ENCODE peak calls at places on chromosome 21, in six cellular contexts. R is IMR-90, Q is A549, Z is suprapubic skin, X is gastrocnemius medialis, I is thyroid gland. H is an unnamed sample.

GRCh38 chr21:46605759-46606426 is 1.0 kb upstream of the S100B start:
- DNase-seq in R (no peak), Q (no peak), Z (no peak), X (no peak), I (no peak), H (no peak)

GRCh38 chr21:28822882-28823335 is 169.8 kb downstream of the LTN1 start:
- DNase-seq in R (peak), Q (no peak), Z (no peak), X (no peak), I (no peak), H (no peak)

GRCh38 chr21:46077674-46078101 is 20.2 kb upstream of the COL6A2 start:
- DNase-seq in R (no peak), Q (no peak), Z (no peak), X (peak), I (no peak), H (no peak)

GRCh38 chr21:32538147-32538792 is 47.1 kb downstream of the TCP10L start:
- DNase-seq in R (no peak), Q (no peak), Z (peak), X (no peak), I (no peak), H (no peak)

GRCh38 chr21:42744520-42745445 is 91.4 kb downstream of the PDE9A start:
- DNase-seq in R (no peak), Q (no peak), Z (no peak), X (no peak), I (no peak), H (no peak)

GRCh38 chr21:28632718-28633408 is 359.8 kb downstream of the LTN1 start:
- DNase-seq in R (peak), Q (no peak), Z (no peak), X (no peak), I (no peak), H (no peak)

GRCh38 chr21:44498280-44498964 is 41.6 kb downstream of the KRTAP10-1 start:
- DNase-seq in R (no peak), Q (no peak), Z (no peak), X (no peak), I (no peak), H (no peak)

GRCh38 chr21:45029298-45029967 is 44.9 kb upstream of the ADARB1 start:
- DNase-seq in R (no peak), Q (no peak), Z (no peak), X (peak), I (no peak), H (no peak)

GRCh38 chr21:44969066-44969649 is 29.3 kb downstream of the SLX9 start:
- DNase-seq in R (no peak), Q (no peak), Z (no peak), X (no peak), I (no peak), H (no peak)

GRCh38 chr21:20997308-20997632 is 939 bp upstream of the NCAM2 start:
- DNase-seq in R (no peak), Q (no peak), Z (no peak), X (no peak), I (peak), H (peak)

GRCh38 chr21:42590431-42591131 is 62.8 kb upstream of the PDE9A start:
- DNase-seq in R (no peak), Q (no peak), Z (peak), X (no peak), I (no peak), H (no peak)

GRCh38 chr21:22925032-22925431 is 1926.8 kb downstream of the NCAM2 start:
- DNase-seq in R (no peak), Q (no peak), Z (no peak), X (no peak), I (no peak), H (no peak)

GRCh38 chr21:29481641-29482040 is 182.9 kb downstream of the BACH1 start:
- DNase-seq in R (peak), Q (no peak), Z (no peak), X (no peak), I (no peak), H (no peak)

GRCh38 chr21:16624468-16625102 is 888.3 kb upstream of the CXADR start:
- DNase-seq in R (no peak), Q (no peak), Z (no peak), X (no peak), I (peak), H (no peak)

GRCh38 chr21:44697811-44698734 is 1.1 kb downstream of the KRTAP10-12 start:
- DNase-seq in R (no peak), Q (no peak), Z (no peak), X (no peak), I (no peak), H (peak)

GRCh38 chr21:44706706-44707615 is 4.4 kb downstream of the TSPEAR start:
- DNase-seq in R (no peak), Q (no peak), Z (peak), X (no peak), I (no peak), H (no peak)

GRCh38 chr21:46560568-46561447 is 44.1 kb downstream of the S100B start:
- DNase-seq in R (no peak), Q (no peak), Z (peak), X (no peak), I (no peak), H (no peak)

GRCh38 chr21:43984905-43985689 is 27.0 kb upstream of the TRAPPC10 start:
- DNase-seq in R (peak), Q (no peak), Z (no peak), X (no peak), I (no peak), H (no peak)

GRCh38 chr21:38140192-38140905 is 116.4 kb upstream of the KCNJ15 start:
- DNase-seq in R (peak), Q (peak), Z (no peak), X (peak), I (peak), H (no peak)

GRCh38 chr21:42624095-42624830 is 29.2 kb upstream of the PDE9A start:
- DNase-seq in R (no peak), Q (no peak), Z (peak), X (no peak), I (no peak), H (no peak)

GRCh38 chr21:21612446-21612845 is 614.2 kb downstream of the NCAM2 start:
- DNase-seq in R (peak), Q (no peak), Z (no peak), X (no peak), I (no peak), H (no peak)

GRCh38 chr21:45130324-45130774 is 56.0 kb downstream of the ADARB1 start:
- DNase-seq in R (peak), Q (peak), Z (no peak), X (no peak), I (no peak), H (peak)

GRCh38 chr21:29144736-29145353 is 14.4 kb downstream of the MAP3K7CL start:
- DNase-seq in R (peak), Q (no peak), Z (no peak), X (no peak), I (no peak), H (no peak)

GRCh38 chr21:43331962-43332458 is 94.9 kb downstream of the SIK1 start:
- DNase-seq in R (peak), Q (peak), Z (no peak), X (no peak), I (peak), H (peak)

GRCh38 chr21:33339135-33339534 is 14.4 kb downstream of the IFNAR1 start:
- DNase-seq in R (no peak), Q (no peak), Z (no peak), X (no peak), I (no peak), H (no peak)

GRCh38 chr21:17611414-17612022 is 1.2 kb downstream of the BTG3 start:
- DNase-seq in R (peak), Q (peak), Z (peak), X (peak), I (peak), H (peak)

GRCh38 chr21:45265721-45266517 is 21.8 kb downstream of the POFUT2 start:
- DNase-seq in R (no peak), Q (no peak), Z (peak), X (no peak), I (no peak), H (peak)

GRCh38 chr21:44571844-44572782 is 1.4 kb upstream of the KRTAP10-4 start:
- DNase-seq in R (no peak), Q (no peak), Z (peak), X (no peak), I (no peak), H (no peak)

GRCh38 chr21:37595944-37596343 is 229.4 kb downstream of the DYRK1A start:
- DNase-seq in R (no peak), Q (no peak), Z (no peak), X (no peak), I (no peak), H (no peak)

GRCh38 chr21:44354775-44355771 is 1.7 kb downstream of the TRPM2 start:
- DNase-seq in R (no peak), Q (no peak), Z (no peak), X (no peak), I (no peak), H (no peak)

GRCh38 chr21:46022551-46023107 is 41.1 kb downstream of the COL6A1 start:
- DNase-seq in R (no peak), Q (peak), Z (no peak), X (peak), I (no peak), H (peak)

GRCh38 chr21:28233536-28234220 is 759.0 kb downstream of the LTN1 start:
- DNase-seq in R (no peak), Q (no peak), Z (no peak), X (no peak), I (no peak), H (no peak)

GRCh38 chr21:37071561-37072238 is 1.2 kb downstream of the PIGP start:
- DNase-seq in R (peak), Q (peak), Z (peak), X (peak), I (peak), H (peak)

GRCh38 chr21:18545908-18546307 is 142.3 kb upstream of the TMPRSS15 start:
- DNase-seq in R (no peak), Q (no peak), Z (no peak), X (no peak), I (no peak), H (no peak)

GRCh38 chr21:34795152-34796141 is 126.7 kb downstream of the CLIC6 start:
- DNase-seq in R (peak), Q (peak), Z (no peak), X (peak), I (peak), H (no peak)
- TF ChIP-seq CTCF in R (peak), Q (peak), Z (no peak), X (peak), I (peak), H (no peak)

DNA sequence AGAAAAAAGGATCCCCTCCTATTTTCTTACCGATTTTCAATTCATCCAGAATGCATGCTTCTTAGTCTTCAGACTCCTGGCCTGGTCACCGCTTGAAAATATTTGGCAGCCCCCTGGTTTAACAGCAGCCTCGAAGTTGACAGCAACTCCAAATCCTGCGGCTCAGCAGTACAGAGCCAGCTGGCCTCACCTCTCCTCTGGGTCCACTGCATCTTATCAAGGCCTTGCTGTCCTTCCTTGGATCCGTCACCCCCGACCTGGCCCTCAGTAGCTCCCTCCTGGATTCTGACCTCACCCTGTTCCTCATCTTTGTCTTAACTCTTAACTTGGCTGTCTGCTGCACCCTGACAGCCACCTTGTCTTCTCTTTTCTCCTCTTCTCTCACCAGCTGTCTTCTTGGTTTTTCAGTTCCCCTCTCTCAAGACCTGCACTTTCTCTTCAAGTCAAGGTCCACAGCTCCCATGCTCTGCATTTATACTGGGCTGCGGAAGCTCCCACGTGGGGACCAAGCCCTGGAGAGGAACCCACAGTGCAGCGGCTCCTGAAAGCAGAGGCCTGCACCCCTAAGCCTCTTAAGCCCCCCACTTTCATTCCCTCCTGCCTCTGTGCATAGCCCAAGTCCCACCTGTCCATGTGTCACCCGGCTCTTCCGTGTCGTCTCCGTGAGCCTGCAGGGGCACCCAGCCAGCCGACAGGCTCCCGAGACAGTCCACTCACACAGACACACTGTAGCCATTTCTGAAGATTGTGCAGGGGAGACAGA is 6.0 kb downstream of the MX2 start:
- DNase-seq in R (no peak), Q (no peak), Z (peak), X (no peak), I (no peak), H (no peak)
- TF ChIP-seq POLR2A in R (no peak), Q (no peak), Z (no peak), X (no peak), I (no peak), H (no peak)

GRCh38 chr21:39634507-39634906 is 21.8 kb downstream of the B3GALT5 start:
- DNase-seq in R (no peak), Q (no peak), Z (no peak), X (no peak), I (no peak), H (no peak)

GRCh38 chr21:39640754-39641153 is 28.0 kb downstream of the B3GALT5 start:
- DNase-seq in R (no peak), Q (no peak), Z (no peak), X (no peak), I (no peak), H (no peak)

GRCh38 chr21:39637197-39637970 is 24.6 kb downstream of the B3GALT5 start:
- DNase-seq in R (no peak), Q (no peak), Z (no peak), X (no peak), I (no peak), H (no peak)

GRCh38 chr21:39641827-39642450 is 29.2 kb downstream of the B3GALT5 start:
- DNase-seq in R (no peak), Q (no peak), Z (no peak), X (no peak), I (no peak), H (no peak)

DNA sequence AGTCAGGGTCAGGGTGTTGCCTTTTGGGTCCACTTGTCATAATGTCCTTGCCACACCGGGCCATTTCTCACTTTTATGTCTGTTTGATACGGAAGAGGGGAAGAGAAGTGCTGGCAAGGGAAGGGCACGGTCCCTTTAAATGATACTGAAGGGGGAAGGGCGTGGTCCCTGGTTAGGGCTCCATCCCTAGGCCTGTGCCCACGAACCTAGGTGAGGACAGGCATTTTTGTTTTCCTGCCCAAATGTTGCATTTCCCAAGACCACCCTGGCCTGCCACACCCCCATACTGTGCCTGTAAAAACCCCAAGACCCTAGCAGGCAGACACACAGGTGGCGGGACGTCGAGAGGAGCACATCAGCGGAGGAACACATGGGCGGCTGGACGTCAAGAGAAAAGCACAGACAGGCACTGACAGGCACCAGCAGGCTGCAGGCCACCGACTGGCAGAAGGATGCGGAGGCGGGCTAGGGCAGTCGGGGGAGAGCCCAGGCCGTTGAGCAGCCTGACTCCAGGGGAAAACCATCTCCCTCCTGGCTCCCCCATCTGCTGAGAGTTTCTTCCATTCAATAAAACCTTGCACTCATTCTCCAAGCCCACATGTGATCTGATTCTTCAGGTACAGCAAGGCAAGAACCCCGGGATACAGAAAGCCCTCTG is 25.4 kb downstream of the B3GALT5 start:
- DNase-seq in R (no peak), Q (no peak), Z (no peak), X (no peak), I (no peak), H (no peak)
- H3K27ac ChIP-seq in R (no peak), Q (peak), Z (peak), X (no peak), I (peak), H (no peak)

DNA sequence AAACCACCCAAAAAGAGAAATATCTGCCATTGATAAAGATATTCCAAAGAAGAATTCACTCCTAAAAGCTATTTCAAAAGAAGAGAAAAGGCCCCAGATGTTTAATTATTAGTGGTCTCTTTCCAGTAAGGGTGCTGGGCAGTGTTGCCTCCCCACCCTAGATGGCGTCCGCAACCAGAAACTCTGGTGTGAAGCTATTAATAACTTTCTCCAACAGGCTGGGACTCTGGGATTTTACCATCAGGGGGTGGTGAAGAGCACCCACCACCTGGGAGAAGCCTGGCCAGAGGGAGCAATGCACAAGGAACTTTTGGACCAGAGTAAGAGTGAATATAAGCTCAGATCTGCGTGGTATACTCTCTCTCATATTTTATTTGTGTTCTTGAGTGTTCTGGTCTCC is 115.4 kb upstream of the TIAM1 start:
- DNase-seq in R (no peak), Q (peak), Z (no peak), X (no peak), I (no peak), H (peak)
- TF ChIP-seq CTCF in R (no peak), Q (peak), Z (no peak), X (no peak), I (no peak), H (no peak)

GRCh38 chr21:26169061-26169610 is 1.4 kb downstream of the APP start:
- DNase-seq in R (peak), Q (peak), Z (no peak), X (no peak), I (peak), H (peak)

GRCh38 chr21:26167593-26167992 is 3.0 kb downstream of the APP start:
- DNase-seq in R (no peak), Q (no peak), Z (no peak), X (no peak), I (no peak), H (no peak)

GRCh38 chr21:26170471-26171309 is at the start of gene APP:
- DNase-seq in R (peak), Q (peak), Z (peak), X (peak), I (peak), H (peak)

GRCh38 chr21:26171310-26172100 is 935 bp upstream of the APP start:
- DNase-seq in R (no peak), Q (no peak), Z (no peak), X (no peak), I (peak), H (peak)

GRCh38 chr21:26169611-26170470 is 729 bp downstream of the APP start:
- DNase-seq in R (peak), Q (peak), Z (peak), X (peak), I (peak), H (peak)
- TF ChIP-seq POLR2A in R (no peak), Q (no peak), Z (no peak), X (no peak), I (no peak), H (no peak)

H was measured in testis.